ENCODE peak calls at places on chromosomes 12 and 14, in five cellular contexts. One of them, this sample, is unnamed.

GRCh38 chr12:29026419-29026818 is 122.7 kb upstream of the FAR2 start:
- DNase-seq in H1: no peak
- DNase-seq in mesenchymal stem cell: no peak
- DNase-seq in mesendoderm: no peak
- DNase-seq in IMR-90: no peak
- DNase-seq in this sample: no peak

GRCh38 chr12:118467576-118467975 is 91.2 kb downstream of the SUDS3 start:
- DNase-seq in mesenchymal stem cell: no peak
- DNase-seq in mesendoderm: no peak
- DNase-seq in IMR-90: no peak
- DNase-seq in H1: no peak
- DNase-seq in this sample: no peak

GRCh38 chr14:30045720-30046119 is 118.1 kb upstream of the PRKD1 start:
- DNase-seq in mesendoderm: no peak
- DNase-seq in IMR-90: no peak
- DNase-seq in mesenchymal stem cell: no peak
- DNase-seq in H1: no peak
- DNase-seq in this sample: no peak

GRCh38 chr14:99899578-99900178 is 106.5 kb downstream of the EML1 start:
- DNase-seq in mesenchymal stem cell: peak; percentile 45
- DNase-seq in IMR-90: peak; percentile 47
- DNase-seq in mesendoderm: no peak
- DNase-seq in H1: no peak
- DNase-seq in this sample: no peak

GRCh38 chr14:24211311-24211710 is 2.0 kb downstream of the CHMP4A start:
- DNase-seq in mesenchymal stem cell: no peak
- DNase-seq in mesendoderm: no peak
- DNase-seq in H1: no peak
- DNase-seq in IMR-90: no peak
- DNase-seq in this sample: no peak

GRCh38 chr12:132190012-132190755 is 45.9 kb downstream of the NOC4L start:
- DNase-seq in H1: peak; percentile 81
- DNase-seq in IMR-90: no peak
- DNase-seq in mesenchymal stem cell: no peak
- DNase-seq in mesendoderm: no peak
- DNase-seq in this sample: no peak

GRCh38 chr12:101925352-101925751 is 48.0 kb downstream of the DRAM1 start:
- DNase-seq in H1: no peak
- DNase-seq in IMR-90: peak; percentile 99
- DNase-seq in mesendoderm: peak; percentile 13
- DNase-seq in mesenchymal stem cell: peak; percentile 99
- DNase-seq in this sample: no peak

GRCh38 chr12:50528800-50529199 is 24.0 kb downstream of the DIP2B start:
- DNase-seq in mesendoderm: no peak
- DNase-seq in IMR-90: no peak
- DNase-seq in H1: no peak
- DNase-seq in mesenchymal stem cell: no peak
- DNase-seq in this sample: no peak

GRCh38 chr14:61562321-61563161 is 132.8 kb upstream of the HIF1A start:
- DNase-seq in mesenchymal stem cell: peak; percentile 100
- DNase-seq in H1: no peak
- DNase-seq in mesendoderm: no peak
- DNase-seq in IMR-90: peak; percentile 100
- DNase-seq in this sample: no peak

GRCh38 chr12:94297876-94298520 is 149.6 kb downstream of the PLXNC1 start:
- DNase-seq in mesendoderm: no peak
- DNase-seq in mesenchymal stem cell: no peak
- DNase-seq in IMR-90: no peak
- DNase-seq in H1: no peak
- DNase-seq in this sample: no peak

GRCh38 chr12:102343361-102344121 is 136.8 kb downstream of the IGF1 start:
- DNase-seq in IMR-90: peak; percentile 16
- DNase-seq in mesendoderm: no peak
- DNase-seq in H1: no peak
- DNase-seq in mesenchymal stem cell: no peak
- DNase-seq in this sample: peak; percentile 8

GRCh38 chr12:105335856-105336255 is 5.4 kb downstream of the C12orf75 start:
- DNase-seq in H1: no peak
- DNase-seq in IMR-90: no peak
- DNase-seq in mesendoderm: no peak
- DNase-seq in mesenchymal stem cell: no peak
- DNase-seq in this sample: no peak

GRCh38 chr14:100709252-100709955 is 17.3 kb upstream of the DLK1 start:
- DNase-seq in IMR-90: peak; percentile 10
- DNase-seq in mesendoderm: peak; percentile 70
- DNase-seq in mesenchymal stem cell: peak; percentile 53
- DNase-seq in H1: no peak
- DNase-seq in this sample: no peak

GRCh38 chr14:38053684-38054083 is 154.0 kb upstream of the SSTR1 start:
- DNase-seq in mesendoderm: no peak
- DNase-seq in mesenchymal stem cell: no peak
- DNase-seq in IMR-90: no peak
- DNase-seq in H1: no peak
- DNase-seq in this sample: no peak

GRCh38 chr12:106721931-106722330 is 52.6 kb upstream of the RIC8B start:
- DNase-seq in IMR-90: no peak
- DNase-seq in H1: no peak
- DNase-seq in mesenchymal stem cell: no peak
- DNase-seq in mesendoderm: no peak
- DNase-seq in this sample: no peak

GRCh38 chr12:79414252-79414651 is 276.5 kb downstream of the PAWR start:
- DNase-seq in mesendoderm: no peak
- DNase-seq in mesenchymal stem cell: no peak
- DNase-seq in H1: no peak
- DNase-seq in IMR-90: no peak
- DNase-seq in this sample: no peak

DNA sequence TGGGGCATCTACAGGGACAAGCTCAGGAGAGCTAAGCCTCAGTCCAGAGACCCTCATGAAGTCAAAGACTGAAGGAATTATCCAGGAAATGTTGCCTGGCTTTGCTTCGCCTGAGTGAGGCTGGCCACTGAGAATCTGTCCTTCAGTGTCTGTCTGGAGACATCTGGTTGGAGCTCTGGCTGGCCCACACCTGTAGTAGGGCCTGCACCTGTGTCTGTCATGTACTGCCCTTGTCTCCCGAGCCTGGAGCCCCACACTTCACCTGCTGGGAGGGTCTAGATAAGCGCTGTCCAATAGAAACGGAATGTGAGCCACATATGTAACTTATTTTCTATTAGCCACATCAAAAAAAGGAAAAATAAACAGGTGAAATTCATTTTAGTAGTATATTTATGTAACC is 9.9 kb upstream of the HDAC7 start:
- DNase-seq in mesenchymal stem cell: no peak
- DNase-seq in mesendoderm: no peak
- DNase-seq in H1: no peak
- DNase-seq in IMR-90: no peak
- DNase-seq in this sample: no peak
- H3K4me1 ChIP-seq in mesenchymal stem cell: peaks cover 27% of the 10 kb centered on the region
- H3K4me1 ChIP-seq in mesendoderm: peaks cover 10% of the 10 kb centered on the region
- H3K4me1 ChIP-seq in H1: peaks cover 14% of the 10 kb centered on the region
- H3K4me1 ChIP-seq in IMR-90: peaks cover 14% of the 10 kb centered on the region
- H3K4me1 ChIP-seq in this sample: peaks cover 13% of the 10 kb centered on the region

DNA sequence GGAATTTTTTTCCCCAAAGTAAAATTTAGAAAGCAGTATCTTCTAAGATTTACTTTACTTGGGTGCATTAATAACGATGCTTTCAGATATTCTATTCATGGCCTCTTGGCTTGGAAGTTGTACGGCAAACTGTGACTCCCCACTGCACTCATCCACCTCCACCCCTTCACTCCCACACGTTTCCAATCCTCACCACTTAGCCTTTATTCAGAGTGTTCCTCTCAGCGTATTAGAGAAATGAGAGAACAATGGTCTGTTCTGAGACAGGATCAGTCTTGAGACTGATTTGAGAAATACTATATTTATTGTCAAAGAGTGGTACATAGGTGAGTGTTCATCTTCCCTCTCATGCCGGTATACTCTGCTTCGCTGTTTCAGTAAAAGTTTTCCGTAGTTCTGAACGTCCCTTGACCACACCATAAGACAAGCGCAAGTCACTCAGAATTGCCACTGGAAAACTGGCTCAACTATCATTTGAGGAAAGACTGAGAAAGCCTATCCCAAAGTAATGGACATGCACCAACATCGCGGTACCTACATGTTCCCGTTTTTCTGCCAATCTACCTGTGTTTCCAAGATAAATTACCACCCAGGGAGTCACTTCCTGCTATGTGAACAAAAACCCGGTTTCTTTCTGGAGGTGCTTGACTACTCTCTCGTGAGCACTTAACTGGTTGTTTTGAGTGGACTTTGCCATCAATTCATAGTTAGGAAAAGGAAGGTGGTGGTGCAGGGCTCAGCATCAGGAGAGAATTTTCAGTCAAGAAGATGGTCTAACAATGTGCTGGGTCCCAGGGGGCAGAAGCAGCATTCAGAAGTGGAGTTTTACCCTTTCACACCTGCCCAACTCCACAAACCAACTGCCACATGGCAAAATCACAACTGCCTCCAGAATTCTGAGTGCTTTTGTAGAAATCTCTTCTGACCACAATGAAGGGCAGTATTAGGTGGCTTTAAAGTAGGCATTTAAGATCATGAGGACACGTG is 1.5 kb downstream of the EGLN3 start:
- DNase-seq in IMR-90: no peak
- DNase-seq in mesenchymal stem cell: peak; percentile 2
- DNase-seq in H1: no peak
- DNase-seq in mesendoderm: peak; percentile 45
- DNase-seq in this sample: no peak
- H3K23ac ChIP-seq in IMR-90: no peak overlapping the region
- H3K23ac ChIP-seq in mesenchymal stem cell: no peak overlapping the region
- H3K23ac ChIP-seq in H1: no peak overlapping the region
- H3K23ac ChIP-seq in mesendoderm: peak overlapping the region; percentile 87
- H3K23ac ChIP-seq in this sample: no peak overlapping the region

GRCh38 chr14:68254669-68255527 is 435.3 kb downstream of the RAD51B start:
- DNase-seq in mesendoderm: no peak
- DNase-seq in IMR-90: peak; percentile 46
- DNase-seq in H1: no peak
- DNase-seq in mesenchymal stem cell: no peak
- DNase-seq in this sample: no peak

GRCh38 chr14:68257969-68258368 is 438.4 kb downstream of the RAD51B start:
- DNase-seq in IMR-90: no peak
- DNase-seq in H1: no peak
- DNase-seq in mesendoderm: no peak
- DNase-seq in mesenchymal stem cell: no peak
- DNase-seq in this sample: no peak

GRCh38 chr14:68253381-68253780 is 433.8 kb downstream of the RAD51B start:
- DNase-seq in IMR-90: no peak
- DNase-seq in mesenchymal stem cell: no peak
- DNase-seq in mesendoderm: no peak
- DNase-seq in H1: no peak
- DNase-seq in this sample: no peak

GRCh38 chr14:68253878-68254528 is 434.4 kb downstream of the RAD51B start:
- DNase-seq in mesendoderm: no peak
- DNase-seq in IMR-90: no peak
- DNase-seq in mesenchymal stem cell: no peak
- DNase-seq in H1: no peak
- DNase-seq in this sample: no peak

DNA sequence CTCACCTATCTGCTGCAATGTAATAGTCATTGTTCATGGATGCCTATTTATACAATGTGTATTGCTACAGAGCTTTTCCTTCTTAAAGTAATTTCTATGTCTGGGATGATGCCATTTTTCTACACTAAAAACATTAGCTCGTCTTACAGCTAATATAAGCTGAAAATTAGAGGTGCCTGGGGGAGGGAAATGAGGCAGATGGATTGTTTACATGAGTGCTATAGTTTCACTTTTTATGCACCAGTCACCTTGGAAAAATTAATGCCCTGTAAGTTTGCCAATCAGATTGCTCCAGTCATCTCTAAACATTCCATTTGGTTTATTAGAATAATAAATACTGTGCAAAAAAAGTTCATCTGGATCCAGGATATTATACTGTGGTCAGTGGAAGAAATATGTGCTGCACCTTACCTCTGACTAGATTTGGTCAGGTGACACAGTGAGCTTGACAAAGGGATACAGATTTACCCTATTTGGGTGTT is 436.2 kb downstream of the RAD51B start:
- DNase-seq in H1: no peak
- DNase-seq in mesendoderm: no peak
- DNase-seq in mesenchymal stem cell: peak; percentile 21
- DNase-seq in IMR-90: peak; percentile 93
- DNase-seq in this sample: no peak
- H3K4me1 ChIP-seq in H1: peaks cover 17% of the 10 kb centered on the region
- H3K4me1 ChIP-seq in mesendoderm: peaks cover 7% of the 10 kb centered on the region
- H3K4me1 ChIP-seq in mesenchymal stem cell: peaks cover under 1% of the 10 kb centered on the region
- H3K4me1 ChIP-seq in IMR-90: peaks cover 7% of the 10 kb centered on the region
- H3K4me1 ChIP-seq in this sample: peaks cover 14% of the 10 kb centered on the region

DNA sequence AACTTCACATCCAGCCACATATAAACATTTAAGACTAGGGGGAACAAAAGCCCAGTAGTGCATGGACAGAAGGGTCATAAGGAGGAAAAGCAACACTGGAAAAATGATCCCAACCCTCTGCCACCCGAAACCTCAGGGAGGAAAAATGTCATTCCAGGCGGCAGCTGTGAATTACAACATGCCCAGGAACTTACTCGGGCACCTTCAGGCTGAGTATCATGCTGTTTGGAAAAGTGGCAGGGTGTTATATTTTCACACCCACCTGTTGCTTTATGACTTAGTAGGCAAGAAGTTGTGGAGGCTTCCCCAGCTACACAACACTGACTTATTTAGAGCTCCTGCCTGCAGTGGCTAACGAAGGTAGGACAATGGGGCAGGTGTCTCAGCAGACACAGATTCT is 96.2 kb upstream of the IFNG-AS1 start:
- DNase-seq in mesenchymal stem cell: no peak
- DNase-seq in H1: no peak
- DNase-seq in IMR-90: no peak
- DNase-seq in mesendoderm: no peak
- DNase-seq in this sample: no peak
- H3K23ac ChIP-seq in mesenchymal stem cell: no peak overlapping the region
- H3K23ac ChIP-seq in H1: no peak overlapping the region
- H3K23ac ChIP-seq in IMR-90: no peak overlapping the region
- H3K23ac ChIP-seq in mesendoderm: no peak overlapping the region
- H3K23ac ChIP-seq in this sample: no peak overlapping the region

GRCh38 chr14:65234752-65235361 is 132.5 kb upstream of the MAX start:
- DNase-seq in IMR-90: no peak
- DNase-seq in H1: no peak
- DNase-seq in mesenchymal stem cell: no peak
- DNase-seq in mesendoderm: no peak
- DNase-seq in this sample: no peak
- H3K4me1 ChIP-seq in IMR-90: peaks cover 26% of the 10 kb centered on the region
- H3K4me1 ChIP-seq in H1: peaks cover 8% of the 10 kb centered on the region
- H3K4me1 ChIP-seq in mesenchymal stem cell: peaks cover 18% of the 10 kb centered on the region
- H3K4me1 ChIP-seq in mesendoderm: peaks cover 17% of the 10 kb centered on the region
- H3K4me1 ChIP-seq in this sample: peaks cover 7% of the 10 kb centered on the region

GRCh38 chr12:12290206-12290605 is 23.4 kb upstream of the LRP6 start:
- DNase-seq in mesenchymal stem cell: no peak
- DNase-seq in H1: no peak
- DNase-seq in IMR-90: no peak
- DNase-seq in mesendoderm: no peak
- DNase-seq in this sample: no peak

GRCh38 chr12:12297201-12297830 is 30.5 kb upstream of the LRP6 start:
- DNase-seq in mesenchymal stem cell: no peak
- DNase-seq in IMR-90: no peak
- DNase-seq in H1: no peak
- DNase-seq in mesendoderm: peak; percentile 60
- DNase-seq in this sample: no peak

GRCh38 chr12:12294215-12295005 is 27.6 kb upstream of the LRP6 start:
- DNase-seq in IMR-90: no peak
- DNase-seq in mesenchymal stem cell: no peak
- DNase-seq in mesendoderm: peak; percentile 90
- DNase-seq in H1: no peak
- DNase-seq in this sample: no peak
- H3K23ac ChIP-seq in IMR-90: no peak overlapping the region
- H3K23ac ChIP-seq in mesenchymal stem cell: no peak overlapping the region
- H3K23ac ChIP-seq in mesendoderm: no peak overlapping the region
- H3K23ac ChIP-seq in H1: no peak overlapping the region
- H3K23ac ChIP-seq in this sample: no peak overlapping the region

GRCh38 chr12:108337235-108338223 is 1.6 kb downstream of the CMKLR1 start:
- DNase-seq in H1: peak; percentile 58
- DNase-seq in IMR-90: peak; percentile 8
- DNase-seq in mesendoderm: peak; percentile 85
- DNase-seq in mesenchymal stem cell: no peak
- DNase-seq in this sample: no peak
- H3K4me1 ChIP-seq in H1: peaks cover 9% of the 10 kb centered on the region
- H3K4me1 ChIP-seq in IMR-90: no peaks in the 10 kb centered on the region
- H3K4me1 ChIP-seq in mesendoderm: peaks cover 4% of the 10 kb centered on the region
- H3K4me1 ChIP-seq in mesenchymal stem cell: peaks cover 23% of the 10 kb centered on the region
- H3K4me1 ChIP-seq in this sample: peaks cover 4% of the 10 kb centered on the region